ENCODE peak calls at places on chromosomes 5 and 9, in seven cellular contexts. V is activated naive CD4-positive, alpha-beta T cell treated with anti-CD3 and anti-CD28 coated beads for 36 hours; T is choroid plexus epithelial cell; D is left cardiac atrium; M is NCI-H187; G is NCI-H1105; F is COLO829. H is an unnamed sample.

GRCh38 chr9:110148384-110148783 is 59.6 kb downstream of the C9orf152 start:
- DNase-seq in V (peak), T (peak), D (no peak), M (no peak), G (no peak), F (peak), H (no peak)

GRCh38 chr5:42250-42649 is 49.7 kb upstream of the PLEKHG4B start:
- DNase-seq in V (no peak), T (peak), D (no peak), M (no peak), G (no peak), F (no peak), H (no peak)

GRCh38 chr9:3497406-3497805 is 28.4 kb downstream of the RFX3 start:
- DNase-seq in V (no peak), T (peak), D (no peak), M (no peak), G (no peak), F (no peak), H (no peak)

GRCh38 chr9:82726404-82727276 is 336.3 kb downstream of the RASEF start:
- DNase-seq in V (no peak), T (no peak), D (no peak), M (no peak), G (no peak), F (no peak), H (no peak)

GRCh38 chr5:135304352-135305221 is 94.4 kb downstream of the MACROH2A1 start:
- DNase-seq in V (no peak), T (peak), D (no peak), M (no peak), G (no peak), F (no peak), H (no peak)

GRCh38 chr9:125343518-125344284 is 82.1 kb downstream of the GAPVD1 start:
- DNase-seq in V (no peak), T (peak), D (peak), M (no peak), G (no peak), F (peak), H (no peak)

GRCh38 chr9:105539452-105539851 is 18.5 kb upstream of the FKTN start:
- DNase-seq in V (no peak), T (no peak), D (no peak), M (no peak), G (no peak), F (no peak), H (no peak)

GRCh38 chr5:160450164-160450932 is 28.7 kb downstream of the PTTG1 start:
- DNase-seq in V (no peak), T (no peak), D (no peak), M (no peak), G (no peak), F (no peak), H (no peak)

GRCh38 chr5:136729901-136730355 is 364.6 kb upstream of the TRPC7 start:
- DNase-seq in V (no peak), T (peak), D (no peak), M (no peak), G (no peak), F (peak), H (peak)

GRCh38 chr9:81915801-81916505 is 12.3 kb upstream of the SPATA31D4 start:
- DNase-seq in V (no peak), T (no peak), D (no peak), M (no peak), G (no peak), F (no peak), H (no peak)

GRCh38 chr9:91032056-91032455 is 230.4 kb downstream of the SYK start:
- DNase-seq in V (no peak), T (peak), D (no peak), M (no peak), G (no peak), F (no peak), H (no peak)

H was measured in GOT3.